ENCODE peak calls at places on chromosomes 2 and 18, in nine cellular contexts. P is WERI-Rb-1, V is fibroblast of lung, E is ovary, U is astrocyte, R is BJ, Q is kidney, A is hepatocyte, Y is spleen. I is an unnamed sample.
A peak's percentile ranks its signal among the peaks of the same experiment; 100 is the strongest.

GRCh38 chr2:42567389-42567788 is 1.0 kb upstream of the MTA3 start:
- DNase-seq in R (peak; percentile 39), U (peak; percentile 71), P (no peak), A (peak; percentile 44), V (peak; percentile 65), E (no peak), Y (no peak), Q (no peak), I (peak; percentile 4)

GRCh38 chr18:11323359-11323819 is 174.0 kb upstream of the PIEZO2 start:
- DNase-seq in A (peak; percentile 68), Q (no peak), Y (no peak), R (peak; percentile 40), U (peak; percentile 78), E (no peak), P (no peak), V (peak; percentile 47), I (no peak)

GRCh38 chr2:47799210-47799609 is 16.3 kb downstream of the MSH6 start:
- DNase-seq in U (no peak), V (no peak), E (no peak), R (no peak), P (no peak), A (no peak), Y (no peak), Q (no peak), I (no peak)

GRCh38 chr2:105238664-105239240 is 2.8 kb upstream of the GPR45 start:
- DNase-seq in P (no peak), R (no peak), E (no peak), Y (no peak), A (no peak), U (peak; percentile 42), V (no peak), Q (no peak), I (no peak)

GRCh38 chr18:70287731-70288130 is 1.1 kb upstream of the SOCS6 start:
- DNase-seq in V (no peak), R (no peak), Q (no peak), Y (no peak), E (no peak), A (no peak), P (no peak), U (no peak), I (no peak)

GRCh38 chr18:9823805-9824473 is 61.8 kb upstream of the TXNDC2 start:
- DNase-seq in A (no peak), U (peak; percentile 93), Y (no peak), E (no peak), R (peak; percentile 28), V (peak; percentile 53), P (no peak), Q (no peak), I (peak; percentile 64)

GRCh38 chr2:237673130-237673921 is 45.9 kb downstream of the LRRFIP1 start:
- DNase-seq in R (no peak), Q (peak; percentile 88), P (peak; percentile 31), A (peak; percentile 63), V (peak; percentile 79), Y (peak; percentile 96), E (no peak), U (peak; percentile 59), I (no peak)

GRCh38 chr2:75896779-75897366 is 186.2 kb upstream of the GCFC2 start:
- DNase-seq in V (no peak), U (no peak), R (no peak), E (no peak), P (peak; percentile 82), Y (no peak), Q (no peak), A (peak; percentile 72), I (no peak)

GRCh38 chr18:3481696-3482210 is 31.8 kb downstream of the TGIF1 start:
- DNase-seq in U (no peak), E (no peak), P (peak; percentile 14), Y (no peak), R (no peak), V (peak; percentile 73), A (peak; percentile 48), Q (no peak), I (no peak)

GRCh38 chr18:64100136-64100922 is 48.6 kb downstream of the LINC00305 start:
- DNase-seq in Y (no peak), U (no peak), P (no peak), R (no peak), A (no peak), E (no peak), V (no peak), Q (no peak), I (no peak)

GRCh38 chr2:177478029-177478428 is 85.5 kb downstream of the AGPS start:
- DNase-seq in V (no peak), Q (no peak), E (no peak), P (no peak), U (peak; percentile 69), R (no peak), A (no peak), Y (no peak), I (no peak)

GRCh38 chr2:112155331-112156151 is 17.4 kb downstream of the FBLN7 start:
- DNase-seq in E (no peak), R (no peak), P (no peak), A (no peak), U (no peak), V (no peak), Y (peak; percentile 87), Q (no peak), I (no peak)

GRCh38 chr18:56248613-56249235 is 389.7 kb downstream of the TXNL1 start:
- DNase-seq in Y (no peak), P (no peak), E (no peak), V (no peak), Q (no peak), R (no peak), A (no peak), U (no peak), I (no peak)

GRCh38 chr2:130374587-130375290 is 18.9 kb downstream of the PTPN18 start:
- DNase-seq in R (no peak), P (no peak), U (peak; percentile 33), Q (peak; percentile 48), Y (no peak), A (no peak), E (no peak), V (no peak), I (no peak)

DNA sequence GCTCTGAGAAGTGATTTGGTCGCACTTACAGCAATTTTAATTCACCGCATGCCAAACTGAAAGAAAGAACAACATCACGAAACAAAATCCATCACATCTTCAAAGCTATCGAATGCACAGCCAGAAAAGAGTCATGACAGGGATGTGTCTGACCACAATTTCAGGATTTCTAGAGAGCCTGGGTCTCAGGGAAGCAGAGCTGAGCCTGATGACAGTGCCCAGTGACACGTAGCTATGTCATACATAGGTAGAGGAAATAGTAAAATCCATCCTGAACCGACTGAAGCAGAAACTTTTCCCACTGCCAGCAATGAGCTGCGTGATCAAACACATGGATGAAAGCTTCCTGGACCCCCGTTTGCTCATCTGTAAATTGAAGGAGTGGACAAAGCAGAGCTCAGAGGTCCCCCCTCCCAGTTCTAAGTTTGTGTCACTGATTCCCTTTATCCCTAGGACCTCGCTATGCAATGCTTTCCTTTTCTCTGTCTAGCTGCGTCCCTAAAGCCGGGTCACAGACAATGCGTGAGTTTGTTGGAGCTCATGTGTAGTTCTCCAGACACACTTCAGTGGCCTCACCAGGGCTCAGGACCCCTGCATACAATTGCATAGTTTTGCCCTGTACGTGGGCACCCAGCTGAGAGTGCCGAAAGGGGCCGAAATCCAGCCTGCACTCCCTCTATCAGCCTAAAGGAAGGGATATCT is 37.6 kb downstream of the CCBE1 start:
- DNase-seq in Q (no peak), A (no peak), R (no peak), E (no peak), V (peak; percentile 25), P (no peak), Y (no peak), U (peak; percentile 35), I (no peak)
- H3K4me3 ChIP-seq in Q (peak overlapping the region; percentile 21), A (no peak overlapping the region), R (no peak overlapping the region), E (peak overlapping the region; percentile 24), V (peak overlapping the region; percentile 54), P (no peak overlapping the region), Y (no peak overlapping the region), U (peak overlapping the region; percentile 48), I (no peak overlapping the region)

DNA sequence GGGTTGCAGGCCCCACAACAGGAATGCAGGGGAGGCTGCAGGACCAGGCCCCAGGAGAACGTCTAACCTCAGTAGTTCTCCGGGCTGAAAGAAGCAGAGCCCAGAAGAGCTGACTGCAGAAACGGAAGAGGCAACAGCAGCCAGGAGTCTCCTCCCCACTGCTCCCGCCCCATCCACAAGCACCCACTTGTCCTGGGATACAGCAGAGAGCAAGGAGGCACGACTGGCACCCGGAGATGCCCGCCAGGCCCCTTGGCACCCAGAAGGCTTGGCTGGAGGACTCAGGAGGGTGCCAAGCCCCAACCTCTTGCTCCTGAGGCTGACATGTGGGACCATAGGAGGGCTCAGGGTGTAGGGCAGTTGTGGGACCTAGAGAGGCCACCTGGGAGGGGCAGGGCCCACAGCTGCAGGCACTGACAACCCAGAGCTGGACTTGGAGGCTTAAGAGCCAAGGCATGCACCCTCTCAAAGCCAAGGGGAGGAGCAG is 29.0 kb upstream of the TNS1 start:
- DNase-seq in P (no peak), Y (no peak), E (no peak), Q (peak; percentile 49), R (no peak), A (no peak), U (no peak), V (no peak), I (no peak)
- H3K4me3 ChIP-seq in P (no peak overlapping the region), Y (no peak overlapping the region), E (no peak overlapping the region), Q (no peak overlapping the region), R (no peak overlapping the region), A (no peak overlapping the region), U (no peak overlapping the region), V (no peak overlapping the region), I (no peak overlapping the region)

DNA sequence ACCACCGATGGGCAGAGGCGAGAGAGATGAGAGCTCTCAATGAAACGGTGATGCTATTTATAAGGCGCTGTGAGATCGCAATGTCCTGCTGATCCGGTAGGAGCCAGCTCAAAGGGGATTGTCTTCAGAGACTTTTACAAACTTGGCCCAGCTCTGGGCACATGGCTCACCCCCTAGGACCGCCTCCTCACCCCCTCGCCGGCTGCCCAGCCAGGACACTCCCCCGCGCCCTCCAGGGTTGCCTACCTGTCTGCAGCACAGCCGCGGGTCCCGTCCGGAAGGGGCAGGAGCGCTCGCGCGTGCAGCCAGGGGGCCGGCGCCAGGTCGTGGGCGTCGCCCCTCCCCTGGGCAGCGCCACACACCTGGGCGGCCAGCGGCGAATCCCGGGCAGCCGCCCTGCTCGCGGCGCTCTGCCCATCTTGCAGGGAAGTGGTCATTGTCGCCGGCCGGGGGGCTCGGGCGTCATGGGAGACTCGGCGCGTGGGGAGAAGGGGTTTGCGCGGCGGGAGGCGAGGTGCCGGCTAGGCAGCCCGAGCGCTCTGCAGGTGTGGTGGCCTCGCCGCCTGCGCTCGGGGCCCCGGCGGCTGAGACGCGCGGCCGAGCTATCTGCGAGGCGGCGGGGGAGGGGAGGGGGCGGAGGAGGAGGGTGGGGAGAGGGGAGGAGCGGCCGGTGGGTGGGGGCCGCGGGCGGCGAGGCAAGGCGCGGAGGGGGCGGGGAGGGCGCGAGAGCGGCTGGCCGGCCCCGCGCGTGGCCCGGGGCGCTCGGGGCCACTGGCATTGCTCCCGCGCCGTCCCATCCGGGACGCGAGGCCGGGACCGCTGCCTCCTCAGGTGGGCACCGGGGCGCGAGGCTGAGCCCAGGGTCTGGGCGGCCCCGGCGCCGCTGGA is at the start of gene GRB14:
- DNase-seq in Q (peak; percentile 96), V (no peak), R (no peak), E (peak; percentile 50), U (no peak), A (peak; percentile 81), Y (peak; percentile 73), P (peak; percentile 77), I (no peak)
- H3K4me3 ChIP-seq in Q (peak within 1 kb of the TSS; percentile 62), V (peak within 1 kb of the TSS; percentile 61), R (peak within 1 kb of the TSS; percentile 47), E (peak within 1 kb of the TSS; percentile 39), U (peak within 1 kb of the TSS; percentile 67), A (peak within 1 kb of the TSS; percentile 33), Y (peak within 1 kb of the TSS; percentile 44), P (peak within 1 kb of the TSS; percentile 77), I (peak within 1 kb of the TSS; percentile 57)

DNA sequence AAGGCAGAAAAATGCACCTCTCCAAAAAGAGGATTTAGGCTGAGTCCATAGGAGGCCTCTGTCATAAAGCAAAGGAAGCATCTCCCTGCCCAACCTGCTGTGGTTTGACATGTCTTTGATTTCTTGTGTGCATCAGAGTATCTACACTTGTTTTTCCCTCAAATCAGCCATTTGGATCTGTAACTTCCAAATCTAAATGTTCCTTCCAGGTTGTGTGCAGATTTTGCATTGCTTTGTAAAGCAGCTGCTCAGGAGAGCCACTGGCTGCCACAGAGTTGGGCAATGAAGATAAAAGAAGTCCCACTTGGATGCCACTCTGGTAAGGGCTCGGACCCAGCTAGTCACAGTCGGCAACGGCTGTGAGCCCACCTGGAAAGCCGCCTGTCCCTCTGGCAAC is 6.1 kb downstream of the PAX3 start:
- DNase-seq in A (no peak), R (no peak), Y (no peak), U (no peak), E (no peak), Q (no peak), V (no peak), P (no peak), I (no peak)
- H3K4me3 ChIP-seq in A (no peak overlapping the region), R (no peak overlapping the region), Y (no peak overlapping the region), U (no peak overlapping the region), E (no peak overlapping the region), Q (no peak overlapping the region), V (no peak overlapping the region), P (no peak overlapping the region), I (no peak overlapping the region)

I was measured in AG09309.